ENCODE peak calls at places on chromosomes 7 and 10, in six cellular contexts. P is Panc1, V is cardiac fibroblast, Q is colonic mucosa, X is neural crest cell, T is suprapubic skin. H is an unnamed sample.

GRCh38 chr10:110208614-110209398 is 1.4 kb downstream of the MXI1 start:
- DNase-seq in P (no peak), T (no peak), X (no peak), Q (peak), V (peak), H (no peak)

GRCh38 chr10:88879754-88880286 is at the start of gene STAMBPL1:
- DNase-seq in Q (peak), T (peak), X (no peak), P (peak), V (peak), H (no peak)

GRCh38 chr7:7779888-7780287 is 61.5 kb upstream of the RPA3 start:
- DNase-seq in X (no peak), T (no peak), V (no peak), P (no peak), Q (no peak), H (no peak)

GRCh38 chr10:36574212-36574611 is 551.2 kb upstream of the ANKRD30A start:
- DNase-seq in X (no peak), T (no peak), P (no peak), V (peak), Q (no peak), H (no peak)

GRCh38 chr7:4849390-4849789 is 12.4 kb downstream of the PAPOLB start:
- DNase-seq in T (no peak), V (peak), Q (no peak), X (peak), P (peak), H (no peak)

GRCh38 chr10:2079603-2080078 is 342.3 kb upstream of the ADARB2 start:
- DNase-seq in T (no peak), P (no peak), X (no peak), Q (no peak), V (no peak), H (peak)

GRCh38 chr10:10891437-10891836 is 126.2 kb upstream of the CELF2 start:
- DNase-seq in Q (no peak), P (no peak), T (no peak), X (no peak), V (peak), H (no peak)

GRCh38 chr7:138784692-138785091 is 13.1 kb upstream of the TMEM213 start:
- DNase-seq in T (no peak), P (no peak), X (no peak), V (no peak), Q (no peak), H (no peak)

GRCh38 chr10:102691701-102692100 is 22.5 kb downstream of the ARL3 start:
- DNase-seq in T (no peak), Q (no peak), V (peak), P (no peak), X (no peak), H (no peak)

GRCh38 chr10:43390791-43391190 is 18.2 kb downstream of the HNRNPF start:
- DNase-seq in Q (no peak), T (no peak), X (no peak), V (peak), P (no peak), H (no peak)

GRCh38 chr7:46230298-46231295 is 309.5 kb upstream of the IGFBP3 start:
- DNase-seq in X (no peak), Q (no peak), V (no peak), T (no peak), P (no peak), H (no peak)

GRCh38 chr7:92837214-92837749 is 909 bp upstream of the CDK6 start:
- DNase-seq in V (peak), Q (no peak), P (no peak), T (no peak), X (no peak), H (no peak)

GRCh38 chr7:76133164-76133775 is 68.4 kb upstream of the SRRM3 start:
- DNase-seq in X (no peak), P (no peak), T (no peak), Q (no peak), V (peak), H (no peak)

GRCh38 chr10:91745086-91745831 is 53.0 kb upstream of the TNKS2 start:
- DNase-seq in X (no peak), P (peak), V (peak), T (no peak), Q (no peak), H (peak)

GRCh38 chr7:44108768-44109750 is 4.9 kb downstream of the AEBP1 start:
- DNase-seq in P (no peak), T (no peak), Q (no peak), V (no peak), X (no peak), H (no peak)

GRCh38 chr7:11737723-11738122 is 94.3 kb downstream of the THSD7A start:
- DNase-seq in Q (no peak), X (no peak), V (no peak), T (no peak), P (no peak), H (no peak)

GRCh38 chr10:10605551-10606081 is 412.1 kb upstream of the CELF2 start:
- DNase-seq in V (peak), P (no peak), X (no peak), Q (peak), T (peak), H (no peak)

GRCh38 chr7:45028920-45029344 is 28.9 kb downstream of the CCM2 start:
- DNase-seq in V (no peak), Q (no peak), T (no peak), X (no peak), P (no peak), H (no peak)

GRCh38 chr7:92769844-92770243 is 66.5 kb downstream of the CDK6 start:
- DNase-seq in T (no peak), Q (no peak), X (no peak), P (no peak), V (no peak), H (no peak)

GRCh38 chr7:44990520-44991023 is 9.4 kb upstream of the CCM2 start:
- DNase-seq in T (no peak), X (no peak), Q (no peak), V (peak), P (no peak), H (no peak)

GRCh38 chr10:132768346-132769248 is 17.4 kb downstream of the NKX6-2 start:
- DNase-seq in V (no peak), Q (no peak), T (no peak), P (no peak), X (no peak), H (no peak)

GRCh38 chr10:79129361-79129997 is 60.7 kb downstream of the ZMIZ1 start:
- DNase-seq in Q (no peak), T (no peak), P (no peak), X (peak), V (peak), H (peak)

GRCh38 chr10:110651044-110651958 is 7.2 kb downstream of the RBM20 start:
- DNase-seq in Q (no peak), T (no peak), P (no peak), V (peak), X (no peak), H (no peak)

GRCh38 chr7:91759205-91759863 is 121.2 kb downstream of the MTERF1 start:
- DNase-seq in T (no peak), X (no peak), V (peak), Q (peak), P (peak), H (peak)

GRCh38 chr10:22583683-22584082 is 130.7 kb downstream of the PIP4K2A start:
- DNase-seq in T (no peak), V (no peak), Q (no peak), P (no peak), X (no peak), H (no peak)

GRCh38 chr7:2575733-2576350 is 17.1 kb downstream of the IQCE start:
- DNase-seq in V (peak), P (no peak), T (no peak), Q (no peak), X (no peak), H (no peak)

GRCh38 chr10:42734537-42734936 is 48.1 kb upstream of the BMS1 start:
- DNase-seq in V (no peak), Q (no peak), T (no peak), P (no peak), X (no peak), H (no peak)

GRCh38 chr7:96778263-96778662 is 68.6 kb upstream of the SEM1 start:
- DNase-seq in V (no peak), P (no peak), Q (no peak), X (no peak), T (no peak), H (no peak)
- TF ChIP-seq CTCF in V (no peak), P (peak), Q (no peak), X (no peak), T (no peak), H (peak)

GRCh38 chr10:126243306-126243705 is 145.0 kb downstream of the ADAM12 start:
- DNase-seq in T (no peak), X (no peak), Q (no peak), V (no peak), P (no peak), H (no peak)

GRCh38 chr10:126235979-126236851 is 152.1 kb downstream of the ADAM12 start:
- DNase-seq in Q (no peak), P (no peak), T (no peak), V (no peak), X (no peak), H (no peak)

GRCh38 chr10:126242352-126243260 is 145.7 kb downstream of the ADAM12 start:
- DNase-seq in T (peak), V (peak), P (no peak), X (no peak), Q (no peak), H (no peak)

GRCh38 chr10:126240483-126240882 is 147.8 kb downstream of the ADAM12 start:
- DNase-seq in V (peak), X (no peak), T (no peak), Q (no peak), P (no peak), H (no peak)

GRCh38 chr10:126239844-126240243 is 148.4 kb downstream of the ADAM12 start:
- DNase-seq in Q (no peak), P (no peak), T (no peak), X (no peak), V (no peak), H (no peak)
- TF ChIP-seq CTCF in Q (no peak), P (no peak), T (no peak), X (no peak), V (no peak), H (no peak)

GRCh38 chr7:20329389-20330175 is 1.1 kb upstream of the ITGB8 start:
- DNase-seq in P (no peak), X (peak), Q (peak), T (peak), V (peak), H (peak)
- TF ChIP-seq CTCF in P (peak), X (peak), Q (no peak), T (no peak), V (peak), H (peak)

DNA sequence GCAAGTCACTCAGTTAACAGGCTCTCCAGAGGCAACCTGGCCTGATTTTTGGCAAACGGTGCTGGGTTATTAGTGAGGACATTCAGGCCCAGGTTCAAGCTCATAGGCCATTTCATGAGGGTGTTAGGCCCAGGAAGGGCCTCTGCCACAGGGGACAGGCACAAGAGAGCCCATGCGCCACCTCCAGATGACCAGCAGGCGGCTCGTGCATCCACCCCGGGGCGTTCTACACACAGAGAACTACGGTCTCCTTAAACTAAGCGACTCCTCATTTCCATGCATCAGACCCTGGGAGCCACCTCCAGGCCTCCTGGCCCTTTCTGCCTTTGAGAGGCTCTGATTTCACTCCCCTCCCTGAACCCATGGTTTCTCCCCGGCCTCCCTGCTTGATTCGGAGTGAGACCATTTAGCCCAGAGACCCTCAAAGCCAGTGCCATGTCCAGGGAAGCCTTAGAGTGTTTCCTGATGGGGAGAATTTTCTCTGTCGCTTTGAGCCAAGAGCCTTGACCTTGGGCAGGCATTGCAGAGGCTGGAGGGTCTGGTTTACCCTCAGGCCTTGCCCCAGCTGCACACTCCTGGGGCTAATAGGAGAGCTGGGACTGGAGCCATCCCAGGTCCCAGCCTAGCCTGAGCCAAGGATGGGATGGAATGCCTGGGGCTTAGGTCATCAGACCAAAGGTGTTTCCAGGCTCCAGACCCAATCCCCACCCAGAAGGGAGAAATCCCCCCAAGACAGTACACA is 188.0 kb downstream of the GRID1 start:
- DNase-seq in X (peak), Q (no peak), P (no peak), V (peak), T (peak), H (peak)
- TF ChIP-seq CTCF in X (peak), Q (peak), P (peak), V (no peak), T (no peak), H (peak)

GRCh38 chr10:21499910-21500577 is 25.4 kb downstream of the SKIDA1 start:
- DNase-seq in T (no peak), Q (no peak), P (no peak), X (no peak), V (peak), H (peak)
- TF ChIP-seq CTCF in T (no peak), Q (no peak), P (no peak), X (peak), V (no peak), H (peak)

DNA sequence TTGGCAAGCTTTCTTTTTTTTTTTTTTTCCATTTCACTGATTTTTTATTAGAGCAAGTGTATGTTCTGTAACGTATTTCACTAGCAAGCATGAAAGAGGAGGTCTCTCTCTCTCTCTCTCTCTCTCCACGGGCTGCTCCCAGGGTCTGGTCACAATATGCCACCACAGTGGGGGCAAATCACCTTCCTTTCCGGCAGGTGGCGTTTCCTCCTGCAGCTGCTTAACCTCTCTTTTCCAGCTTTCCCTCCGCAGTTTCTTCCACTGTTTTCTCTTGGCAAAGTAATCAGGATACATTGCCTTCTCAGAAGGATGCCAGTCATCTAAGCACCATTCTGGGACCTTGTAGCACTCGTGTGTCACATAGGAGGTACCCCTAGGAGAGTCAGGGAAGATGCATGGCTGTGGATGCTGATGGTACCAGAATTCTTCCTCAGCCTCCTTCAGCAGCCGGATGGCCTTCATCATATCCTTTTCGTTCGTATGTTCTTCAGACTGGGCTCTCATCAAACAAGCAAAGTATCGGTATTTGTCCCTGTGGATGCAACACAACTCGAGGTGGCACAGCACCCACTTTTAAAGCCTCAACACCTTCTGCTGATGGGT is 197.3 kb upstream of the PODXL start:
- DNase-seq in V (peak), T (no peak), P (no peak), Q (no peak), X (no peak), H (peak)
- TF ChIP-seq CTCF in V (peak), T (no peak), P (peak), Q (no peak), X (peak), H (peak)

DNA sequence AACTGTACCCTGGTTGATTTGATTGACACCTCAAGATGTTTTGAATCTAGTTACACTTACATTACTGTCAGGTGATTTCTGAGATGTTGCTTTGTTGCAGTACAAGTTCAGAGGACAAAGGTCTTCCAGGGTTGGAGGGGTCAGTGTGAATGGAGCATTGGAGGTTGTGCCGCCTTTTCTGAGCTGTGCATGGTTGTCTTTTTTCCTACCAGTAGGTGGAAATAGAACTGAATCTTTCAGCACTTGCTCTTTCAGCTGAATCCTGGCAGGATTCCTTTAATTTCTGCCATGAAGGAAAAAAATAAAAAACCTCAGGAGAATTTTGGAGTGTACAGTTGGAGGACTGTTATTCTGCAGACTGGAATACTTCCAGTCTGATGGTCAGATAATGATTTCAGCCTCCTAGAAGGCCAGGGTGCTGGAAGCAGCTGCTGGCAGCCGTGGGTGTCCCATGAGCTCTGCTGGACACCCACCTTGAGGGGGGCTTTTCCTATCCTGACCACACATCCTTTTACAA is 82.7 kb downstream of the PLCE1 start:
- DNase-seq in P (no peak), V (peak), T (no peak), X (no peak), Q (peak), H (no peak)
- TF ChIP-seq CTCF in P (peak), V (peak), T (no peak), X (peak), Q (no peak), H (peak)

DNA sequence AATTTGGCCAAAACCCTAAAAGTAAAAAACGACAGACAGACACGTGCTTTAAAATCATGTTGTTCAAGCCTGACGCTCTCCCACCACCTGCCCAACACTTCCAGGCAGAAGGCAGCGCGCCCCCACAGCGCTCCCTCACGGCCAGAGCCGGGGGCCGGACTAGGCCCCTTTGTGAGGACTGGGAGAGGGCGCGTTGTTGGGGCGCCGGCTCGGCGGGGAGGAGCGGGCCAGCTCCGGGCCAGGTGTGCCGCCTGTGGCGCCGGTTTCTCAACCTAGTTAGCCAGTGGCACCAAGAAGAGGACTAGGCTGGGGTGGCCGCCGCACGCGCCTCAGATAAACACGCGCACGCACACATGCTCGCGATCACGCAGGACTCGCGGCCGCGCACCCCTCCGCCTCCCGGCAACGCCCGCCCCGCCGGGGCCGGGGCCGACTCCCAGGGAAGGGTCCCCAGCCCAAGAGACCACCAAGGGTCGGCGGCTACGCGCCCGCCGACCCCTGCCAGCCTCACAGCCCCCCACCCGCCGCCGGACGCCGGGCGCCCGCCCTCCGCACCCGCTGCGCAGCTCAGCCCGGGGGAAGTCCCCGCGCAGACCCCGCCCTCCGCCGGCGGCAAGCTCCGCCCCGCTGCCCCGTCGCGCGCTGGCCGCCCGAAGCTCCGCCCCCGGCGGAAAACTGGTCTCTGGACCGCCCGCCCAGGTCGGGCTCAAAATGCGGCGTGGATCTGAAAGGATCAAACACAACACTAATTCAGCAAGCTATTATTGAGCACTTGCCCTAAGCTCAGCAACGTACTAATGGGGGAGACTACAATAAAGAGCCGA is at the start of gene IMMP2L:
- DNase-seq in P (peak), T (peak), Q (peak), V (peak), X (peak), H (peak)
- TF ChIP-seq CTCF in P (peak), T (peak), Q (no peak), V (peak), X (peak), H (peak)

GRCh38 chr7:15555385-15555859 is 6.4 kb downstream of the AGMO start:
- DNase-seq in V (peak), X (no peak), Q (no peak), P (no peak), T (no peak), H (no peak)
- TF ChIP-seq CTCF in V (peak), X (no peak), Q (no peak), P (peak), T (no peak), H (no peak)